ENCODE peak calls at places on chromosomes 16 and 17, in five cellular contexts. I, D, F, B and V are unnamed samples.

GRCh38 chr16:77277571-77277970 is 78.4 kb downstream of the SYCE1L start:
- DNase-seq in B (no peak), D (no peak), I (no peak), F (no peak), V (no peak)

GRCh38 chr16:85750827-85751641 is at the start of gene C16orf74:
- DNase-seq in B (peak), F (peak), I (no peak), D (peak), V (peak)

GRCh38 chr17:82380860-82381702 is 9.5 kb downstream of the UTS2R start:
- DNase-seq in D (no peak), I (no peak), B (no peak), F (peak), V (no peak)

GRCh38 chr17:43314582-43314981 is 80.8 kb upstream of the RNU2-1 start:
- DNase-seq in B (no peak), F (peak), I (no peak), D (peak), V (peak)

GRCh38 chr17:74569392-74570003 is 2.2 kb upstream of the CD300H start:
- DNase-seq in D (peak), I (peak), B (peak), F (peak), V (peak)

GRCh38 chr17:59601130-59601529 is 18.6 kb upstream of the CLTC start:
- DNase-seq in F (no peak), D (no peak), B (no peak), I (no peak), V (no peak)

GRCh38 chr17:36691606-36692005 is 90.2 kb downstream of the MRM1 start:
- DNase-seq in D (no peak), I (no peak), F (no peak), B (no peak), V (no peak)

GRCh38 chr16:86734559-86735480 is 156.5 kb downstream of the FOXL1 start:
- DNase-seq in I (no peak), F (no peak), B (no peak), D (peak), V (no peak)

GRCh38 chr17:42675984-42676423 is 790 bp downstream of the PLEKHH3 start:
- DNase-seq in D (peak), F (peak), I (no peak), B (peak), V (peak)

GRCh38 chr17:75980188-75981018 is 1.4 kb downstream of the TEN1 start:
- DNase-seq in I (no peak), D (peak), F (no peak), B (no peak), V (peak)

GRCh38 chr17:19023209-19023999 is 18.8 kb upstream of the FAM83G start:
- DNase-seq in I (no peak), F (no peak), B (no peak), D (no peak), V (no peak)

GRCh38 chr17:44352922-44353655 is 8.0 kb downstream of the GRN start:
- DNase-seq in I (no peak), B (no peak), D (no peak), F (no peak), V (no peak)

GRCh38 chr16:8655184-8655717 is 19.2 kb upstream of the ABAT start:
- DNase-seq in B (no peak), D (peak), I (no peak), F (peak), V (peak)

GRCh38 chr17:38751803-38752118 is 780 bp upstream of the PSMB3 start:
- DNase-seq in B (peak), D (peak), I (no peak), F (peak), V (peak)

GRCh38 chr16:83914091-83914710 is 15.3 kb downstream of the MLYCD start:
- DNase-seq in I (no peak), F (no peak), B (no peak), D (no peak), V (no peak)

GRCh38 chr16:53061701-53062159 is 6.9 kb downstream of the CHD9 start:
- DNase-seq in B (peak), D (no peak), I (no peak), F (no peak), V (peak)

GRCh38 chr17:41486809-41487530 is 2.7 kb downstream of the KRT36 start:
- DNase-seq in I (no peak), B (no peak), F (no peak), D (no peak), V (peak)

GRCh38 chr17:32786169-32786568 is 90.8 kb downstream of the MYO1D start:
- DNase-seq in F (no peak), I (no peak), D (no peak), B (no peak), V (no peak)

GRCh38 chr16:66471696-66472393 is 44.8 kb downstream of the BEAN1 start:
- DNase-seq in B (no peak), D (no peak), I (no peak), F (no peak), V (no peak)